ENCODE peak calls at places on chromosome 21, in four cellular contexts. L, A, M and K are unnamed samples. For H3K9me3, the result is how much of the 10 kb centered on the place peaks cover.

GRCh38 chr21:36048357-36048756 is 12.0 kb downstream of the SETD4 start:
- DNase-seq in L (no peak), A (no peak), M (no peak), K (no peak)

GRCh38 chr21:15468368-15468767 is 261.4 kb upstream of the USP25 start:
- DNase-seq in L (no peak), A (no peak), M (no peak), K (peak)

GRCh38 chr21:29413683-29414082 is 115.0 kb downstream of the BACH1 start:
- DNase-seq in L (no peak), A (no peak), M (no peak), K (no peak)

GRCh38 chr21:31706562-31706961 is 25.4 kb downstream of the SCAF4 start:
- DNase-seq in L (no peak), A (no peak), M (no peak), K (no peak)

GRCh38 chr21:17726047-17726446 is 93.1 kb downstream of the C21orf91 start:
- DNase-seq in L (no peak), A (no peak), M (no peak), K (no peak)

GRCh38 chr21:28636988-28637691 is 355.5 kb downstream of the LTN1 start:
- DNase-seq in L (no peak), A (no peak), M (peak), K (peak)

GRCh38 chr21:23950344-23950743 is 1656.9 kb downstream of the MRPL39 start:
- DNase-seq in L (no peak), A (no peak), M (no peak), K (no peak)

GRCh38 chr21:38303300-38303699 is 46.5 kb downstream of the KCNJ15 start:
- DNase-seq in L (no peak), A (no peak), M (peak), K (no peak)

GRCh38 chr21:15659768-15660423 is 69.9 kb upstream of the USP25 start:
- DNase-seq in L (no peak), A (peak), M (no peak), K (no peak)

GRCh38 chr21:21279193-21279901 is 281.1 kb downstream of the NCAM2 start:
- DNase-seq in L (no peak), A (no peak), M (no peak), K (no peak)

GRCh38 chr21:45027241-45028196 is 46.9 kb upstream of the ADARB1 start:
- DNase-seq in L (no peak), A (no peak), M (no peak), K (no peak)

GRCh38 chr21:17660449-17660848 is 47.7 kb upstream of the BTG3 start:
- DNase-seq in L (no peak), A (no peak), M (no peak), K (no peak)

GRCh38 chr21:41932191-41932575 is 21.6 kb downstream of the C2CD2 start:
- DNase-seq in L (no peak), A (no peak), M (peak), K (no peak)
- TF ChIP-seq CTCF in L (no peak), A (no peak), M (no peak), K (peak)

DNA sequence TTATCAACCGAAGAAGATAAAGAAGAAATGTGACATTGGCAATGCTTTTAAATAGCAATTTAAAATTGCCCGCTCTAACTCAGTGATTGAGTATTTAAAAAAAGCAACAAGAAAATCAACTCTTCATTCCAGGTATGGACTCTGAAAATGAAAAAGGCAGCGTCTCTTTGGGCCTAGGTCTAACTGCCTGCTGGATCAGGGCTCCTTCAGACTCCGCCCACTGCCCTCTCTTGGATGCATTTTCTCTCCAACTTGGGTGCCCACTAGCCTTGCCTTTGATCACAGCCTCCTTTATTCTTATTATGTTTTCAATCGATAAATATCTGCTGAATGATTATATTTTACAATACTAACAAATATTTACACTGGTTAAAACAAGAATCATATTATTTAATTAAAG is 268.9 kb downstream of the MRPL39 start:
- DNase-seq in L (no peak), A (no peak), M (no peak), K (peak)
- H3K4me3 ChIP-seq in L (no peak), A (no peak), M (no peak), K (no peak)

GRCh38 chr21:46093668-46094400 is 4.1 kb upstream of the COL6A2 start:
- DNase-seq in L (no peak), A (no peak), M (no peak), K (no peak)
- H3K9me3 ChIP-seq in L (under half), A (under half), M (under half), K (under half)

GRCh38 chr21:42063578-42064521 is 7.3 kb upstream of the UMODL1 start:
- DNase-seq in L (no peak), A (peak), M (no peak), K (no peak)
- TF ChIP-seq CTCF in L (no peak), A (no peak), M (no peak), K (no peak)